ENCODE peak calls at places on chromosome 11, in six cellular contexts. One of them, this sample, is unnamed.

GRCh38 chr11:64935634-64936081 is at the start of gene GPHA2:
- DNase-seq in HT1080: no peak
- DNase-seq in caudate nucleus: no peak
- DNase-seq in choroid plexus epithelial cell: peak; percentile 53
- DNase-seq in stimulated activated CD4-positive, alpha-beta T cell treated with anti-CD3 and anti-CD28 coated beads, Interleukin-12 subunit alpha, Interleukin-12 subunit beta, amount 100 ng/mL, for 48 hours: no peak
- DNase-seq in left colon: no peak
- DNase-seq in this sample: no peak

GRCh38 chr11:110297726-110298297 is 1.4 kb upstream of the RDX start:
- DNase-seq in HT1080: no peak
- DNase-seq in left colon: no peak
- DNase-seq in stimulated activated CD4-positive, alpha-beta T cell treated with anti-CD3 and anti-CD28 coated beads, Interleukin-12 subunit alpha, Interleukin-12 subunit beta, amount 100 ng/mL, for 48 hours: no peak
- DNase-seq in caudate nucleus: no peak
- DNase-seq in choroid plexus epithelial cell: peak; percentile 23
- DNase-seq in this sample: no peak

GRCh38 chr11:108628326-108628725 is 34.8 kb upstream of the EXPH5 start:
- DNase-seq in HT1080: no peak
- DNase-seq in caudate nucleus: no peak
- DNase-seq in left colon: no peak
- DNase-seq in choroid plexus epithelial cell: no peak
- DNase-seq in stimulated activated CD4-positive, alpha-beta T cell treated with anti-CD3 and anti-CD28 coated beads, Interleukin-12 subunit alpha, Interleukin-12 subunit beta, amount 100 ng/mL, for 48 hours: no peak
- DNase-seq in this sample: no peak

GRCh38 chr11:9219572-9219971 is 45.6 kb downstream of the DENND5A start:
- DNase-seq in left colon: no peak
- DNase-seq in stimulated activated CD4-positive, alpha-beta T cell treated with anti-CD3 and anti-CD28 coated beads, Interleukin-12 subunit alpha, Interleukin-12 subunit beta, amount 100 ng/mL, for 48 hours: no peak
- DNase-seq in caudate nucleus: no peak
- DNase-seq in choroid plexus epithelial cell: peak; percentile 93
- DNase-seq in HT1080: peak; percentile 31
- DNase-seq in this sample: no peak

GRCh38 chr11:64413417-64413816 is 54.5 kb downstream of the RPS6KA4 start:
- DNase-seq in left colon: no peak
- DNase-seq in HT1080: no peak
- DNase-seq in caudate nucleus: no peak
- DNase-seq in stimulated activated CD4-positive, alpha-beta T cell treated with anti-CD3 and anti-CD28 coated beads, Interleukin-12 subunit alpha, Interleukin-12 subunit beta, amount 100 ng/mL, for 48 hours: no peak
- DNase-seq in choroid plexus epithelial cell: no peak
- DNase-seq in this sample: no peak

GRCh38 chr11:19573666-19574065 is 139.0 kb upstream of the NAV2 start:
- DNase-seq in left colon: peak; percentile 47
- DNase-seq in choroid plexus epithelial cell: no peak
- DNase-seq in HT1080: no peak
- DNase-seq in caudate nucleus: no peak
- DNase-seq in stimulated activated CD4-positive, alpha-beta T cell treated with anti-CD3 and anti-CD28 coated beads, Interleukin-12 subunit alpha, Interleukin-12 subunit beta, amount 100 ng/mL, for 48 hours: no peak
- DNase-seq in this sample: peak; percentile 14

GRCh38 chr11:117618273-117618672 is 178.7 kb downstream of the DSCAML1 start:
- DNase-seq in caudate nucleus: no peak
- DNase-seq in stimulated activated CD4-positive, alpha-beta T cell treated with anti-CD3 and anti-CD28 coated beads, Interleukin-12 subunit alpha, Interleukin-12 subunit beta, amount 100 ng/mL, for 48 hours: no peak
- DNase-seq in HT1080: no peak
- DNase-seq in choroid plexus epithelial cell: no peak
- DNase-seq in left colon: no peak
- DNase-seq in this sample: no peak

GRCh38 chr11:75656044-75656726 is 12.7 kb downstream of the MAP6 start:
- DNase-seq in HT1080: no peak
- DNase-seq in caudate nucleus: no peak
- DNase-seq in left colon: no peak
- DNase-seq in choroid plexus epithelial cell: peak; percentile 51
- DNase-seq in stimulated activated CD4-positive, alpha-beta T cell treated with anti-CD3 and anti-CD28 coated beads, Interleukin-12 subunit alpha, Interleukin-12 subunit beta, amount 100 ng/mL, for 48 hours: no peak
- DNase-seq in this sample: no peak

GRCh38 chr11:7787239-7787638 is 9.5 kb downstream of the OR5P2 start:
- DNase-seq in HT1080: no peak
- DNase-seq in caudate nucleus: no peak
- DNase-seq in stimulated activated CD4-positive, alpha-beta T cell treated with anti-CD3 and anti-CD28 coated beads, Interleukin-12 subunit alpha, Interleukin-12 subunit beta, amount 100 ng/mL, for 48 hours: no peak
- DNase-seq in left colon: no peak
- DNase-seq in choroid plexus epithelial cell: no peak
- DNase-seq in this sample: no peak

GRCh38 chr11:86274503-86274902 is 27.5 kb upstream of the HIKESHI start:
- DNase-seq in stimulated activated CD4-positive, alpha-beta T cell treated with anti-CD3 and anti-CD28 coated beads, Interleukin-12 subunit alpha, Interleukin-12 subunit beta, amount 100 ng/mL, for 48 hours: no peak
- DNase-seq in caudate nucleus: no peak
- DNase-seq in left colon: no peak
- DNase-seq in choroid plexus epithelial cell: no peak
- DNase-seq in HT1080: no peak
- DNase-seq in this sample: no peak

GRCh38 chr11:126630488-126630887 is 275.0 kb downstream of the ST3GAL4 start:
- DNase-seq in left colon: no peak
- DNase-seq in choroid plexus epithelial cell: no peak
- DNase-seq in stimulated activated CD4-positive, alpha-beta T cell treated with anti-CD3 and anti-CD28 coated beads, Interleukin-12 subunit alpha, Interleukin-12 subunit beta, amount 100 ng/mL, for 48 hours: no peak
- DNase-seq in HT1080: no peak
- DNase-seq in caudate nucleus: no peak
- DNase-seq in this sample: no peak

GRCh38 chr11:22711880-22712279 is 45.5 kb downstream of the GAS2 start:
- DNase-seq in HT1080: no peak
- DNase-seq in caudate nucleus: no peak
- DNase-seq in left colon: peak; percentile 55
- DNase-seq in stimulated activated CD4-positive, alpha-beta T cell treated with anti-CD3 and anti-CD28 coated beads, Interleukin-12 subunit alpha, Interleukin-12 subunit beta, amount 100 ng/mL, for 48 hours: no peak
- DNase-seq in choroid plexus epithelial cell: no peak
- DNase-seq in this sample: no peak

GRCh38 chr11:28490763-28491382 is 382.7 kb downstream of the METTL15 start:
- DNase-seq in stimulated activated CD4-positive, alpha-beta T cell treated with anti-CD3 and anti-CD28 coated beads, Interleukin-12 subunit alpha, Interleukin-12 subunit beta, amount 100 ng/mL, for 48 hours: no peak
- DNase-seq in choroid plexus epithelial cell: peak; percentile 12
- DNase-seq in HT1080: no peak
- DNase-seq in caudate nucleus: no peak
- DNase-seq in left colon: no peak
- DNase-seq in this sample: no peak

GRCh38 chr11:107198490-107199007 is 180.3 kb upstream of the GUCY1A2 start:
- DNase-seq in caudate nucleus: no peak
- DNase-seq in HT1080: no peak
- DNase-seq in choroid plexus epithelial cell: no peak
- DNase-seq in stimulated activated CD4-positive, alpha-beta T cell treated with anti-CD3 and anti-CD28 coated beads, Interleukin-12 subunit alpha, Interleukin-12 subunit beta, amount 100 ng/mL, for 48 hours: no peak
- DNase-seq in left colon: no peak
- DNase-seq in this sample: no peak

GRCh38 chr11:36463781-36464180 is 46.3 kb downstream of the TRAF6 start:
- DNase-seq in choroid plexus epithelial cell: peak; percentile 41
- DNase-seq in left colon: no peak
- DNase-seq in HT1080: peak; percentile 52
- DNase-seq in caudate nucleus: no peak
- DNase-seq in stimulated activated CD4-positive, alpha-beta T cell treated with anti-CD3 and anti-CD28 coated beads, Interleukin-12 subunit alpha, Interleukin-12 subunit beta, amount 100 ng/mL, for 48 hours: no peak
- DNase-seq in this sample: no peak

GRCh38 chr11:72352859-72353551 is 81.3 kb downstream of the CLPB start:
- DNase-seq in HT1080: no peak
- DNase-seq in caudate nucleus: no peak
- DNase-seq in left colon: no peak
- DNase-seq in stimulated activated CD4-positive, alpha-beta T cell treated with anti-CD3 and anti-CD28 coated beads, Interleukin-12 subunit alpha, Interleukin-12 subunit beta, amount 100 ng/mL, for 48 hours: peak; percentile 7
- DNase-seq in choroid plexus epithelial cell: peak; percentile 90
- DNase-seq in this sample: no peak